ENCODE peak calls at places on chromosomes 13 and 19, in five cellular contexts. One of them, this sample, is unnamed.

GRCh38 chr19:48896191-48896720 is 2.3 kb downstream of the TULP2 start:
- DNase-seq in GM12878: no peak
- DNase-seq in K562: peak; percentile 80
- DNase-seq in HepG2: no peak
- DNase-seq in HCT116: no peak
- DNase-seq in this sample: peak; percentile 64

GRCh38 chr13:22114630-22115311 is 443.9 kb downstream of the FGF9 start:
- DNase-seq in GM12878: peak; percentile 99
- DNase-seq in K562: no peak
- DNase-seq in HepG2: no peak
- DNase-seq in HCT116: no peak
- DNase-seq in this sample: no peak

GRCh38 chr19:45138303-45138751 is 22.5 kb downstream of the NKPD1 start:
- DNase-seq in GM12878: no peak
- DNase-seq in K562: peak; percentile 20
- DNase-seq in HepG2: no peak
- DNase-seq in HCT116: no peak
- DNase-seq in this sample: no peak

GRCh38 chr13:74289130-74289529 is 154.9 kb upstream of the KLF12 start:
- DNase-seq in GM12878: no peak
- DNase-seq in K562: no peak
- DNase-seq in HepG2: no peak
- DNase-seq in HCT116: no peak
- DNase-seq in this sample: no peak

GRCh38 chr19:12788682-12789097 is 2.6 kb upstream of the JUNB start:
- DNase-seq in GM12878: peak; percentile 84
- DNase-seq in K562: peak; percentile 79
- DNase-seq in HepG2: peak; percentile 41
- DNase-seq in HCT116: no peak
- DNase-seq in this sample: no peak

GRCh38 chr13:94419304-94419943 is 60.1 kb downstream of the DCT start:
- DNase-seq in GM12878: no peak
- DNase-seq in K562: peak; percentile 12
- DNase-seq in HepG2: no peak
- DNase-seq in HCT116: no peak
- DNase-seq in this sample: no peak

GRCh38 chr19:1311543-1312091 is 25.9 kb downstream of the EFNA2 start:
- DNase-seq in GM12878: no peak
- DNase-seq in K562: no peak
- DNase-seq in HepG2: no peak
- DNase-seq in HCT116: no peak
- DNase-seq in this sample: no peak

GRCh38 chr13:71830736-71831135 is 36.3 kb downstream of the DACH1 start:
- DNase-seq in GM12878: no peak
- DNase-seq in K562: no peak
- DNase-seq in HepG2: no peak
- DNase-seq in HCT116: no peak
- DNase-seq in this sample: no peak

GRCh38 chr19:43651758-43652545 is 12.3 kb upstream of the CADM4 start:
- DNase-seq in GM12878: no peak
- DNase-seq in K562: peak; percentile 89
- DNase-seq in HepG2: peak; percentile 75
- DNase-seq in HCT116: no peak
- DNase-seq in this sample: peak; percentile 80

GRCh38 chr13:27534108-27534975 is 84.0 kb upstream of the MTIF3 start:
- DNase-seq in GM12878: no peak
- DNase-seq in K562: peak; percentile 18
- DNase-seq in HepG2: no peak
- DNase-seq in HCT116: no peak
- DNase-seq in this sample: no peak

GRCh38 chr13:47114030-47114429 is 217.2 kb upstream of the HTR2A start:
- DNase-seq in GM12878: no peak
- DNase-seq in K562: no peak
- DNase-seq in HepG2: no peak
- DNase-seq in HCT116: no peak
- DNase-seq in this sample: no peak

GRCh38 chr13:93687261-93687660 is 460.7 kb downstream of the GPC6 start:
- DNase-seq in GM12878: no peak
- DNase-seq in K562: no peak
- DNase-seq in HepG2: no peak
- DNase-seq in HCT116: no peak
- DNase-seq in this sample: no peak

GRCh38 chr13:46775385-46776065 is 21.4 kb downstream of the ESD start:
- DNase-seq in GM12878: no peak
- DNase-seq in K562: no peak
- DNase-seq in HepG2: no peak
- DNase-seq in HCT116: no peak
- DNase-seq in this sample: no peak

GRCh38 chr19:4077800-4078683 is 11.3 kb upstream of the ZBTB7A start:
- DNase-seq in GM12878: no peak
- DNase-seq in K562: peak; percentile 66
- DNase-seq in HepG2: no peak
- DNase-seq in HCT116: no peak
- DNase-seq in this sample: no peak

GRCh38 chr13:82432949-82433348 is 1449.3 kb downstream of the SLITRK1 start:
- DNase-seq in GM12878: no peak
- DNase-seq in K562: no peak
- DNase-seq in HepG2: no peak
- DNase-seq in HCT116: no peak
- DNase-seq in this sample: no peak

GRCh38 chr19:8484331-8484894 is 18.0 kb downstream of the PRAM1 start:
- DNase-seq in GM12878: no peak
- DNase-seq in K562: no peak
- DNase-seq in HepG2: no peak
- DNase-seq in HCT116: no peak
- DNase-seq in this sample: no peak

GRCh38 chr19:7596191-7596937 is 701 bp downstream of the CAMSAP3 start:
- DNase-seq in GM12878: no peak
- DNase-seq in K562: no peak
- DNase-seq in HepG2: no peak
- DNase-seq in HCT116: no peak
- DNase-seq in this sample: peak; percentile 59

GRCh38 chr19:5547881-5548280 is 19.9 kb downstream of the TINCR start:
- DNase-seq in GM12878: no peak
- DNase-seq in K562: peak; percentile 55
- DNase-seq in HepG2: peak; percentile 38
- DNase-seq in HCT116: no peak
- DNase-seq in this sample: no peak

GRCh38 chr13:99969934-99970760 is 1.4 kb downstream of the ZIC5 start:
- DNase-seq in GM12878: no peak
- DNase-seq in K562: peak; percentile 82
- DNase-seq in HepG2: peak; percentile 57
- DNase-seq in HCT116: peak; percentile 66
- DNase-seq in this sample: peak; percentile 76

GRCh38 chr19:5743640-5744039 is 23.2 kb downstream of the CATSPERD start:
- DNase-seq in GM12878: no peak
- DNase-seq in K562: no peak
- DNase-seq in HepG2: no peak
- DNase-seq in HCT116: no peak
- DNase-seq in this sample: no peak

GRCh38 chr19:47886010-47886559 is at the start of gene SULT2A1:
- DNase-seq in GM12878: no peak
- DNase-seq in K562: no peak
- DNase-seq in HepG2: peak; percentile 92
- DNase-seq in HCT116: no peak
- DNase-seq in this sample: no peak

GRCh38 chr19:14347999-14348889 is 33.0 kb upstream of the ADGRE5 start:
- DNase-seq in GM12878: no peak
- DNase-seq in K562: peak; percentile 80
- DNase-seq in HepG2: peak; percentile 28
- DNase-seq in HCT116: no peak
- DNase-seq in this sample: peak; percentile 92

GRCh38 chr13:57629391-57629804 is 2.1 kb upstream of the PCDH17 start:
- DNase-seq in GM12878: no peak
- DNase-seq in K562: no peak
- DNase-seq in HepG2: no peak
- DNase-seq in HCT116: no peak
- DNase-seq in this sample: no peak

GRCh38 chr13:48068036-48068435 is 26.9 kb downstream of the MED4 start:
- DNase-seq in GM12878: no peak
- DNase-seq in K562: no peak
- DNase-seq in HepG2: peak; percentile 13
- DNase-seq in HCT116: no peak
- DNase-seq in this sample: no peak

GRCh38 chr13:24662195-24663088 is 17.8 kb upstream of the ATP12A start:
- DNase-seq in GM12878: no peak
- DNase-seq in K562: no peak
- DNase-seq in HepG2: no peak
- DNase-seq in HCT116: no peak
- DNase-seq in this sample: no peak

GRCh38 chr13:50340566-50341287 is 325.5 kb downstream of the KCNRG start:
- DNase-seq in GM12878: no peak
- DNase-seq in K562: no peak
- DNase-seq in HepG2: no peak
- DNase-seq in HCT116: no peak
- DNase-seq in this sample: no peak

DNA sequence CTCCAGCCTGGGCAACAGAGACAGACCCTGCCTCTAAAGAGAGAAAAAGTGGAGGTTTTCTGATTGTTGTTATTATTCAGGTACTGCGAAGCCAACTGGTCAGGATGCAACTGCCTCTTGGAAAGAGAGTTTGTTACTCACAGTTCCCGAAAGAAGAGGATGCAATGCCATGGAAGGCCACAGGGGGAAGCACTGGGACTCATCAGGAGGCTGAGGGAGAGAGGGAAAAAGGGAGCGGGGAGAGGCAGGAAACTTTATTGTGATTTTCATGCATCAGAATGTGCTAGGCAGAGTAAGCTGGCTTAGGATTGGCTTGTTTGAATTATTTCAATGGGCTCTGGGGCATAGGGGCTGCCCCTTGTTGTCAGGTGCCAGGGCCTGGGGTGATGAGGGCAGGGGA is 27.6 kb downstream of the MYO9B start:
- DNase-seq in GM12878: no peak
- DNase-seq in K562: peak; percentile 64
- DNase-seq in HepG2: peak; percentile 56
- DNase-seq in HCT116: peak; percentile 40
- DNase-seq in this sample: peak; percentile 90
- TF ChIP-seq MAX in GM12878: no peak
- TF ChIP-seq MAX in K562: no peak
- TF ChIP-seq MAX in HepG2: no peak
- TF ChIP-seq MAX in HCT116: no peak
- TF ChIP-seq MAX in this sample: no peak

DNA sequence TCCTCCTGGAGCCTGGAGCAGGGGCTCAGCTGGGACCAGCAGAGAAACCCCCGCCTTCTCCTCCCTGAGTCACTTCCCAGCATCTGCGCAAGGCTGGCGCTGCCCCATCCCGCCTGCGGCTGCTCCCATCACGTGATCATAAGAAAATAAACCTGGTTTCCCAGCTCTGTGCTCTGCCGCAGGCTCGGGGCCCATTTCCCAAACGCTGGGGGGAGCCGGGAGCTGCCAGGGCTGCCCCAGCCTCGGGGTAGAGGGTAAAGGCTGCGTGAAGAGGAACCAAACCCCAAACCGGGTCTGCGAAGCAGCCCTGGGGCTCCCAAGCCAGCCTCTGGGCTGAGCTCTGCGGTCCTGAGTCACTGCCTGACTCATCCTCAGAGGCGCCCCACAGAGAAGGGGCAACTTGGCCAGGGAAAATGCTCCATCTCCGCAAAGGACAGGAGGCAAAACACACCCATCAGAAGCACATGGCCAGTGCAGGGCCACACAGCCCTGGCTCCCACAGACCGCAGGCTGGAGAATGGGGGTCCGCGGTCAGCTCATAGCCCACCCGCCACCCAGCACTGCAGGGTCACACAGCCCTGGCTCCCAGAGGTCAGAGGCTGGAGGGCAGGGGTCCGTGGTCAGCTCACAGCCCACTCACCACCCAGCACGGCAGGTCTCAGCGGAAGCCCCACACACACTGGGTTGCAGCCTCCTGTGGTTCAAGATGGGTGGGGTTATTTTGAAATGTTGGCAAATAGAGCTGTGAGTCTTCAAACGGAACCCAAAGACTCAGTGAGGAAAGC is 67.1 kb downstream of the RASA3 start:
- DNase-seq in GM12878: no peak
- DNase-seq in K562: peak; percentile 87
- DNase-seq in HepG2: peak; percentile 16
- DNase-seq in HCT116: peak; percentile 90
- DNase-seq in this sample: peak; percentile 77
- TF ChIP-seq SRF in GM12878: no peak
- TF ChIP-seq SRF in K562: no peak
- TF ChIP-seq SRF in HepG2: no peak
- TF ChIP-seq SRF in HCT116: no peak
- TF ChIP-seq SRF in this sample: no peak

GRCh38 chr13:30746816-30747215 is 11.5 kb downstream of the ALOX5AP start:
- DNase-seq in GM12878: no peak
- DNase-seq in K562: no peak
- DNase-seq in HepG2: no peak
- DNase-seq in HCT116: no peak
- DNase-seq in this sample: no peak

GRCh38 chr13:30744686-30745085 is 9.3 kb downstream of the ALOX5AP start:
- DNase-seq in GM12878: no peak
- DNase-seq in K562: no peak
- DNase-seq in HepG2: peak; percentile 36
- DNase-seq in HCT116: no peak
- DNase-seq in this sample: no peak

GRCh38 chr13:30743319-30744055 is 8.1 kb downstream of the ALOX5AP start:
- DNase-seq in GM12878: no peak
- DNase-seq in K562: no peak
- DNase-seq in HepG2: peak; percentile 10
- DNase-seq in HCT116: peak; percentile 76
- DNase-seq in this sample: no peak

GRCh38 chr13:30744056-30744684 is 8.8 kb downstream of the ALOX5AP start:
- DNase-seq in GM12878: peak; percentile 95
- DNase-seq in K562: peak; percentile 6
- DNase-seq in HepG2: peak; percentile 54
- DNase-seq in HCT116: peak; percentile 19
- DNase-seq in this sample: no peak

DNA sequence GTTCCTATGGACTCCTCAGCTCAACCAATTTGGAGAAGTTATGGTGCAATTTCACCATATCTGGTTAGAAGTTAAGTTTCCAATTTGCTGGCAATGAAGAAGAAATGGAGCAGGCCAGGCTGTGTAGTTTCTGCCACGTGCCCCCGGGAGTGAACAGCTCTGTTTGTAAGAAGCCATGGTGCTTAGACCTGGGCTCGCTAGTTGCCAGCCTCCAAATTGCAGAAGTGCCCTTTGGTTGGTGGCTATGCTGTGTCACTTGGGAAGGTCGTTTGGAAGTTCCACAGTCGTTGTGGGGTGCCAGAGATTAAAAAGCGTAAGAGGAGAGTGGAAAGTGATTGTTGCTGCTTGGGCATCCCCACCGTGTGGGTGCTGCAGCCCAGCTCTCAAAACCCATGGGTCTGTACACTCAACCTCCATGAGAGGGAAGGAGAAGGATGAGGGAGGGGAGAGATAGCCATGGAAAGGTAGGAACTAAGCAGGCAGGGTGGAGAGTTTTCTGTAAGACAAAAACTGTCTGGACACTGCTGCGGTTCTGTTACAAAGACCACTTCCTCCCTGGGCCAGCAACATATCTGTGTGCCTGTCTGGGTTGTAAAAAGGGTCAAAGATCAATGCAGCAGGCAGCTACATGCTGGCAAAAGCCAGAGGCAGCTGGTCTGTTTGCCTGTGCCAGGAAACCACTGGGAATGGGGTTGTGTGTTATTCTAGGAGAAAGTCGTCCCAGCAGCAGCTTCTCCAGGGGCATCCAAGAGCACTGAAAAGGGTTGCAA is 10.8 kb downstream of the ALOX5AP start:
- DNase-seq in GM12878: no peak
- DNase-seq in K562: no peak
- DNase-seq in HepG2: peak; percentile 65
- DNase-seq in HCT116: no peak
- DNase-seq in this sample: no peak
- TF ChIP-seq MAX in GM12878: no peak
- TF ChIP-seq MAX in K562: no peak
- TF ChIP-seq MAX in HepG2: no peak
- TF ChIP-seq MAX in HCT116: no peak
- TF ChIP-seq MAX in this sample: no peak

GRCh38 chr13:45331981-45332830 is 8.8 kb downstream of the TPT1 start:
- DNase-seq in GM12878: no peak
- DNase-seq in K562: peak; percentile 60
- DNase-seq in HepG2: peak; percentile 75
- DNase-seq in HCT116: peak; percentile 85
- DNase-seq in this sample: no peak
- TF ChIP-seq SRF in GM12878: no peak
- TF ChIP-seq SRF in K562: no peak
- TF ChIP-seq SRF in HepG2: no peak
- TF ChIP-seq SRF in HCT116: no peak
- TF ChIP-seq SRF in this sample: no peak